ENCODE peak calls at places on chromosomes 13 and 19, in six cellular contexts. J is breast epithelium; A is heart right ventricle; S is CD8-positive, alpha-beta T cell; O is fibroblast of lung; K is astrocyte. M is an unnamed sample.

GRCh38 chr19:35034005-35034502 is 3.8 kb downstream of the SCN1B start:
- DNase-seq in J (no peak), A (no peak), S (no peak), O (no peak), K (no peak), M (no peak)

GRCh38 chr19:14347999-14348889 is 33.0 kb upstream of the ADGRE5 start:
- DNase-seq in J (peak), A (peak), S (peak), O (peak), K (no peak), M (peak)

GRCh38 chr19:16588089-16588823 is 16.0 kb upstream of the SLC35E1 start:
- DNase-seq in J (no peak), A (peak), S (peak), O (peak), K (peak), M (no peak)

GRCh38 chr13:94138831-94139230 is 340.7 kb downstream of the DCT start:
- DNase-seq in J (no peak), A (no peak), S (no peak), O (no peak), K (no peak), M (no peak)

GRCh38 chr13:70249332-70250064 is 141.2 kb upstream of the KLHL1 start:
- DNase-seq in J (no peak), A (no peak), S (no peak), O (peak), K (peak), M (no peak)

GRCh38 chr19:14775855-14776254 is 2.5 kb downstream of the ADGRE2 start:
- DNase-seq in J (peak), A (peak), S (no peak), O (no peak), K (no peak), M (peak)

GRCh38 chr19:8194528-8195275 is 14.5 kb upstream of the CERS4 start:
- DNase-seq in J (no peak), A (peak), S (peak), O (no peak), K (no peak), M (no peak)

GRCh38 chr19:5024282-5024681 is 55.4 kb downstream of the KDM4B start:
- DNase-seq in J (no peak), A (no peak), S (no peak), O (no peak), K (no peak), M (no peak)

GRCh38 chr19:40584007-40584406 is 7.3 kb downstream of the SHKBP1 start:
- DNase-seq in J (no peak), A (no peak), S (no peak), O (no peak), K (no peak), M (no peak)

DNA sequence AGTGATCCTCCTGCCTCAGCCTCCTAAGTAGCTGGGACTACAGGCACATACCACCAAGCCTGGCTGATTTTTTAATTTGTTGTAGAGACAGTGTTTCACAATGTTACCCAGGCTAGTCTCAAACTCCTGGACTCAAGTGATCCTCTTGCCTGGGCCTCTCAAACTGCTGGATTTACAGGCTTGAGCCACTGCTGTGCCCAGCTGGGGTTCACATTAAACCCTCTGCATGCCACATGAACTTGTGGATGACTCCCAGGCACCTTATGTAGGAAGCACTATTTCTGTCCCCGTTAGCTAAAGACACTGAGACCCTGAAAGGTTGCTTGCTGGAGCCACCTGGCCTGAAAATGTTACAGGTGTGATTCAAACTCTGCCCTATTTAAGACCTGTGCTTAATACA is 10.5 kb downstream of the MYH14 start:
- DNase-seq in J (no peak), A (no peak), S (no peak), O (no peak), K (no peak), M (no peak)
- H3K27ac ChIP-seq in J (peak), A (no peak), S (no peak), O (no peak), K (no peak), M (peak)

GRCh38 chr19:11964496-11964857 is 363 bp upstream of the ZNF763 start:
- DNase-seq in J (no peak), A (peak), S (no peak), O (no peak), K (no peak), M (peak)
- TF ChIP-seq CTCF in J (no peak), A (no peak), S (no peak), O (peak), K (no peak), M (peak)

GRCh38 chr19:38172001-38172400 is 52.0 kb downstream of the DPF1 start:
- DNase-seq in J (no peak), A (peak), S (no peak), O (no peak), K (no peak), M (no peak)
- H3K27ac ChIP-seq in J (no peak), A (peak), S (no peak), O (no peak), K (no peak), M (no peak)

GRCh38 chr19:31612873-31613272 is 263.6 kb upstream of the TSHZ3 start:
- DNase-seq in J (no peak), A (no peak), S (no peak), O (no peak), K (no peak), M (no peak)

GRCh38 chr19:31616031-31616430 is 266.8 kb upstream of the TSHZ3 start:
- DNase-seq in J (no peak), A (no peak), S (no peak), O (no peak), K (peak), M (no peak)

GRCh38 chr19:31611348-31611877 is 262.2 kb upstream of the TSHZ3 start:
- DNase-seq in J (no peak), A (no peak), S (no peak), O (no peak), K (no peak), M (no peak)

GRCh38 chr19:31610036-31610435 is 260.8 kb upstream of the TSHZ3 start:
- DNase-seq in J (no peak), A (no peak), S (no peak), O (no peak), K (no peak), M (no peak)

GRCh38 chr19:31613683-31614219 is 264.5 kb upstream of the TSHZ3 start:
- DNase-seq in J (no peak), A (no peak), S (no peak), O (no peak), K (no peak), M (no peak)
- TF ChIP-seq CTCF in J (no peak), A (no peak), S (no peak), O (no peak), K (no peak), M (peak)

GRCh38 chr19:53102701-53103140 is 501 bp downstream of the ZNF160 start:
- DNase-seq in J (no peak), A (peak), S (no peak), O (peak), K (peak), M (peak)

GRCh38 chr19:53102186-53102585 is 1.0 kb downstream of the ZNF160 start:
- DNase-seq in J (no peak), A (no peak), S (no peak), O (no peak), K (no peak), M (no peak)

GRCh38 chr19:53101518-53101917 is 1.7 kb downstream of the ZNF160 start:
- DNase-seq in J (no peak), A (no peak), S (no peak), O (no peak), K (no peak), M (no peak)

GRCh38 chr19:53103903-53104203 is 631 bp upstream of the ZNF160 start:
- DNase-seq in J (no peak), A (no peak), S (no peak), O (no peak), K (no peak), M (no peak)

DNA sequence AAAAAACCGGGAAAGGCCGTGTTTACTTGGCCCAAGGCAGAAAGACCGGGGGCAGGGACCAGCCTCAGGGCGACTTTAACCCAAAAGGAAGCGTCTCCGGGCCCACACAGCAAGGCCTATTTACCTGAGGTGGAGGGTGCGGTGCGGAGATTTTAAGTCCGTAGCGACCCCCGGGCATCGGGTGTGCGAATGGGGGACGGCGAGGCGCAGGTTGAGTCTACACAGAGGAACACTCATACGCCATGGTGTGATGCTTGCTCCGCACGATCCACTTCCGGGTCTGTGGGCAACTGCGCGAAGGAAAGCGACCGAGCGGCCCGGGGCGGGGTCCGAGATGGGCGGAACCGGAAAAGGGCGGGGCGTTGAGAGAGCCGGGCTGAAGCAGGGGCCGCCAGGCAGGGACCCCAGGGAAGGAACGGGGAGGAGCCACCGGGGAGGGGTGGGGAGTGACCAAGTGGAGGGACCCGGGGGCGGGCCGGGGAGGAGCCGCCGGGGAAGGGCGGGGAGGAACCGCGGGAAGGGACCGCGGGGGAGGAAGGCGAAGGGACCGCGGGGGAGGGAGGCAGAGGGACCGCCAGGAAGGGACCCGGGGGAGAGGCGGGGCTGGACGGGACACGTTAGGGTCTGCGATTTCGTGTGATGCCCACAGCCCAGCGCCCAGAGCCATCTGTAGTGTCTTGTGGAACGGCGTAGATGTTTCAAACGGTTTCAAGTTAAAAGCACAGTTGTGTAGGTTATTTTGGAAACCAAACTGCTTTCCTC is at the start of gene ZNF160:
- DNase-seq in J (peak), A (peak), S (peak), O (peak), K (peak), M (peak)
- H3K27ac ChIP-seq in J (peak), A (peak), S (peak), O (peak), K (peak), M (peak)

DNA sequence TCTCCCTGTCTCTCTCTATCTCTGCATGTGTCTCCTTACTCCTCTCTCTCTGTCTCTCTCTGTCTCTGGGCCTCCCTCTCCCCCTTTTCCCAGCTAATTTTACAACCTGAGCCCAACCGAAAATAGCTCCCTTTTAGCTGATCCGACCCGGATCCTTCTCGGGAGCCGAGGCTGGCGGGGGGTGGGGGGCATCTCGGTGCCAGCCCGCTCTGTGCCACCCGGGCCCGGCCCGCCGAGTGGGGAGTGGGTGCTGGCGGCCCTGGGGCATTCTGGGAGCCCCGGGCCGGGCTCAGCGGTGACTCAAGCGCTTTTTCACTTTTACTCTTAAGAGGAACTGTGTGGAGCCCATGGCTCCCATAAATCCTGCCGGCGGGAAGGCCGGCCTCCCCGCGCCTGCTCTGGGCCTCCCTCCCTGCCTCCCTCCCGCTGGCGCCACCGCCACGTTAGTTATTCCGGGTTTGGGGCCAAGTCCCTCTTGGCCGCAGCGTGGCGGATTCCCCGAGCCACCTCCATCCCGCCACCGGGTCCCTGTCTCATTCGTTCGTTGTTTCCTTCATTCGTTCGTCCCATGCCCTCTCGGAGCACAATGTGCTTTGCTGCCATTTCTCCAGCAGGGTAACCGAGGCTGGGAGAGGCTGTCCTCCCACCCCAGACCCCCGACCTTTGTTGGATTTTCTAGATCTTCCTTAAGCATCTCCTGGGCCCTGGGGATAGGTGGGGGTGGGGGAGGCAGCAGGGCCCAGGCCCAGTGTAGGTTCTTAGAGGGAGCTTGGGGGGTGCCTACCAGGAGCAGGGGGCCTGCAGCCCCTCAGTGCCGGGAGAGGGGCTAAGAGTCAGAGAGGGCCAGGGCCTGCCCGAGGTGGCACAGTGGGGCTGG is 3.2 kb downstream of the NFIC start:
- DNase-seq in J (no peak), A (peak), S (no peak), O (peak), K (no peak), M (peak)
- TF ChIP-seq CTCF in J (no peak), A (no peak), S (no peak), O (no peak), K (no peak), M (no peak)

GRCh38 chr13:98333481-98333880 is 156.4 kb upstream of the RNF113B start:
- DNase-seq in J (no peak), A (no peak), S (no peak), O (no peak), K (no peak), M (no peak)

GRCh38 chr13:98338312-98338711 is 161.2 kb upstream of the RNF113B start:
- DNase-seq in J (no peak), A (no peak), S (no peak), O (no peak), K (no peak), M (no peak)

GRCh38 chr13:98332691-98333090 is 155.6 kb upstream of the RNF113B start:
- DNase-seq in J (no peak), A (no peak), S (no peak), O (no peak), K (no peak), M (no peak)

GRCh38 chr13:98334620-98335205 is 157.6 kb upstream of the RNF113B start:
- DNase-seq in J (no peak), A (no peak), S (no peak), O (no peak), K (no peak), M (no peak)

DNA sequence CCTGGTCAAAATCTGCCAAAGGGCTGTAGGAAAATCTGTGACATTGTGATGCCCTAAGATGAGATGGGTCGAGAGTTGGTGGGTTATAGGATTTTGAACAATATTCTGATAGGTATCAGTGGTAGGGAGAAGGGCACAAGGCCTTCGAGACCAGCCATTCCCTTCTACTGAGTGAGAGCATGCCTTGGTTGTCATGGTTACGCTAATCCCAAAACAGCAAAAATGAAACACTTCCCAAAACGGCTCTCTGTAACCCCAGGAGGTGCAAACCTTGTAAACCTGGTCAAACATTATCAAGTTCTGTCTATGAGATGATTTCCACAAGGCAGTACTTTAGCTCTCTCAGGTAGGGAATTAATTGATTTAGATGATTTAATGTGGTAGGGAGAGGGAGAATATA is 158.7 kb upstream of the RNF113B start:
- DNase-seq in J (no peak), A (no peak), S (no peak), O (no peak), K (no peak), M (no peak)
- H3K27ac ChIP-seq in J (no peak), A (no peak), S (no peak), O (no peak), K (no peak), M (no peak)